ENCODE peak calls at places on chromosomes 4 and X, in six cellular contexts. One of them, this sample, is unnamed.
A peak's percentile ranks its signal among the peaks of the same experiment; 100 is the strongest.

GRCh38 chrX:70554081-70554480 is 109.4 kb downstream of the DLG3 start:
- DNase-seq in kidney epithelial cell: no peak
- DNase-seq in psoas muscle: no peak
- DNase-seq in RWPE1: peak; percentile 17
- DNase-seq in AG10803: peak; percentile 42
- DNase-seq in nephron progenitor cell: no peak
- DNase-seq in this sample: no peak

GRCh38 chr4:125750827-125751466 is 436.2 kb downstream of the FAT4 start:
- DNase-seq in kidney epithelial cell: no peak
- DNase-seq in psoas muscle: no peak
- DNase-seq in RWPE1: no peak
- DNase-seq in AG10803: peak; percentile 52
- DNase-seq in nephron progenitor cell: no peak
- DNase-seq in this sample: peak; percentile 47

GRCh38 chr4:148443550-148444295 is 1.5 kb upstream of the NR3C2 start:
- DNase-seq in kidney epithelial cell: no peak
- DNase-seq in psoas muscle: peak; percentile 74
- DNase-seq in RWPE1: no peak
- DNase-seq in AG10803: no peak
- DNase-seq in nephron progenitor cell: peak; percentile 39
- DNase-seq in this sample: peak; percentile 26

GRCh38 chr4:168153596-168154440 is 61.5 kb downstream of the ANXA10 start:
- DNase-seq in kidney epithelial cell: no peak
- DNase-seq in psoas muscle: peak; percentile 84
- DNase-seq in RWPE1: peak; percentile 26
- DNase-seq in AG10803: peak; percentile 82
- DNase-seq in nephron progenitor cell: peak; percentile 65
- DNase-seq in this sample: peak; percentile 61

GRCh38 chrX:119605398-119605738 is 856 bp downstream of the NKRF start:
- DNase-seq in kidney epithelial cell: no peak
- DNase-seq in psoas muscle: no peak
- DNase-seq in RWPE1: peak; percentile 12
- DNase-seq in AG10803: no peak
- DNase-seq in nephron progenitor cell: peak; percentile 5
- DNase-seq in this sample: no peak

GRCh38 chrX:23803931-23804381 is 21.0 kb downstream of the SAT1 start:
- DNase-seq in kidney epithelial cell: no peak
- DNase-seq in psoas muscle: no peak
- DNase-seq in RWPE1: peak; percentile 55
- DNase-seq in AG10803: peak; percentile 60
- DNase-seq in nephron progenitor cell: no peak
- DNase-seq in this sample: no peak

GRCh38 chrX:70062076-70062475 is at the start of gene OTUD6A:
- DNase-seq in kidney epithelial cell: no peak
- DNase-seq in psoas muscle: no peak
- DNase-seq in RWPE1: no peak
- DNase-seq in AG10803: no peak
- DNase-seq in nephron progenitor cell: no peak
- DNase-seq in this sample: no peak

GRCh38 chr4:1347410-1347864 is 429 bp downstream of the UVSSA start:
- DNase-seq in kidney epithelial cell: no peak
- DNase-seq in psoas muscle: peak; percentile 88
- DNase-seq in RWPE1: peak; percentile 59
- DNase-seq in AG10803: peak; percentile 86
- DNase-seq in nephron progenitor cell: no peak
- DNase-seq in this sample: peak; percentile 75

GRCh38 chrX:23494741-23495140 is 160.1 kb downstream of the PTCHD1 start:
- DNase-seq in kidney epithelial cell: no peak
- DNase-seq in psoas muscle: no peak
- DNase-seq in RWPE1: no peak
- DNase-seq in AG10803: no peak
- DNase-seq in nephron progenitor cell: no peak
- DNase-seq in this sample: no peak

GRCh38 chr4:2462218-2462991 is 6.5 kb upstream of the RNF4 start:
- DNase-seq in kidney epithelial cell: no peak
- DNase-seq in psoas muscle: peak; percentile 81
- DNase-seq in RWPE1: peak; percentile 39
- DNase-seq in AG10803: peak; percentile 70
- DNase-seq in nephron progenitor cell: peak; percentile 79
- DNase-seq in this sample: peak; percentile 68

GRCh38 chrX:64204701-64205440 is 637 bp downstream of the AMER1 start:
- DNase-seq in kidney epithelial cell: no peak
- DNase-seq in psoas muscle: peak; percentile 63
- DNase-seq in RWPE1: peak; percentile 27
- DNase-seq in AG10803: peak; percentile 26
- DNase-seq in nephron progenitor cell: peak; percentile 38
- DNase-seq in this sample: peak; percentile 18

GRCh38 chr4:140764785-140765392 is 8.7 kb upstream of the TBC1D9 start:
- DNase-seq in kidney epithelial cell: no peak
- DNase-seq in psoas muscle: no peak
- DNase-seq in RWPE1: no peak
- DNase-seq in AG10803: peak; percentile 21
- DNase-seq in nephron progenitor cell: no peak
- DNase-seq in this sample: no peak

GRCh38 chr4:41256131-41256739 is 493 bp upstream of the UCHL1 start:
- DNase-seq in kidney epithelial cell: no peak
- DNase-seq in psoas muscle: no peak
- DNase-seq in RWPE1: no peak
- DNase-seq in AG10803: peak; percentile 50
- DNase-seq in nephron progenitor cell: peak; percentile 22
- DNase-seq in this sample: peak; percentile 5

GRCh38 chr4:83582289-83582756 is 46.4 kb downstream of the GPAT3 start:
- DNase-seq in kidney epithelial cell: no peak
- DNase-seq in psoas muscle: no peak
- DNase-seq in RWPE1: peak; percentile 42
- DNase-seq in AG10803: peak; percentile 72
- DNase-seq in nephron progenitor cell: no peak
- DNase-seq in this sample: no peak

GRCh38 chr4:108210989-108211725 is 42.4 kb upstream of the LEF1 start:
- DNase-seq in kidney epithelial cell: peak; percentile 23
- DNase-seq in psoas muscle: no peak
- DNase-seq in RWPE1: peak; percentile 21
- DNase-seq in AG10803: no peak
- DNase-seq in nephron progenitor cell: no peak
- DNase-seq in this sample: no peak

GRCh38 chrX:53262918-53263394 is 18.4 kb downstream of the IQSEC2 start:
- DNase-seq in kidney epithelial cell: no peak
- DNase-seq in psoas muscle: no peak
- DNase-seq in RWPE1: no peak
- DNase-seq in AG10803: peak; percentile 72
- DNase-seq in nephron progenitor cell: no peak
- DNase-seq in this sample: no peak

GRCh38 chr4:8201341-8201781 is 2.3 kb downstream of the SH3TC1 start:
- DNase-seq in kidney epithelial cell: no peak
- DNase-seq in psoas muscle: no peak
- DNase-seq in RWPE1: no peak
- DNase-seq in AG10803: no peak
- DNase-seq in nephron progenitor cell: no peak
- DNase-seq in this sample: no peak

GRCh38 chr4:15145709-15146108 is 143.4 kb downstream of the CPEB2 start:
- DNase-seq in kidney epithelial cell: no peak
- DNase-seq in psoas muscle: no peak
- DNase-seq in RWPE1: no peak
- DNase-seq in AG10803: no peak
- DNase-seq in nephron progenitor cell: no peak
- DNase-seq in this sample: no peak

GRCh38 chrX:2549874-2550273 is 49.1 kb upstream of the DHRSX start:
- DNase-seq in kidney epithelial cell: no peak
- DNase-seq in psoas muscle: no peak
- DNase-seq in RWPE1: no peak
- DNase-seq in AG10803: no peak
- DNase-seq in nephron progenitor cell: no peak
- DNase-seq in this sample: no peak

GRCh38 chrX:10240918-10241317 is 84.1 kb downstream of the CLCN4 start:
- DNase-seq in kidney epithelial cell: no peak
- DNase-seq in psoas muscle: no peak
- DNase-seq in RWPE1: no peak
- DNase-seq in AG10803: peak; percentile 80
- DNase-seq in nephron progenitor cell: no peak
- DNase-seq in this sample: no peak

GRCh38 chr4:56803473-56803872 is 18.0 kb downstream of the SPINK2 start:
- DNase-seq in kidney epithelial cell: no peak
- DNase-seq in psoas muscle: no peak
- DNase-seq in RWPE1: no peak
- DNase-seq in AG10803: no peak
- DNase-seq in nephron progenitor cell: no peak
- DNase-seq in this sample: no peak

GRCh38 chr4:143337600-143338287 is 1.1 kb downstream of the GAB1 start:
- DNase-seq in kidney epithelial cell: no peak
- DNase-seq in psoas muscle: peak; percentile 59
- DNase-seq in RWPE1: no peak
- DNase-seq in AG10803: peak; percentile 55
- DNase-seq in nephron progenitor cell: peak; percentile 29
- DNase-seq in this sample: peak; percentile 19

GRCh38 chrX:110317820-110318663 is at the start of gene AMMECR1:
- DNase-seq in kidney epithelial cell: no peak
- DNase-seq in psoas muscle: peak; percentile 90
- DNase-seq in RWPE1: peak; percentile 67
- DNase-seq in AG10803: peak; percentile 83
- DNase-seq in nephron progenitor cell: peak; percentile 88
- DNase-seq in this sample: peak; percentile 71

GRCh38 chrX:147476008-147476407 is 435.7 kb upstream of the FMR1 start:
- DNase-seq in kidney epithelial cell: no peak
- DNase-seq in psoas muscle: no peak
- DNase-seq in RWPE1: peak; percentile 0
- DNase-seq in AG10803: no peak
- DNase-seq in nephron progenitor cell: peak; percentile 6
- DNase-seq in this sample: peak; percentile 37

GRCh38 chr4:93384897-93385296 is 443.7 kb upstream of the ATOH1 start:
- DNase-seq in kidney epithelial cell: peak; percentile 21
- DNase-seq in psoas muscle: no peak
- DNase-seq in RWPE1: no peak
- DNase-seq in AG10803: no peak
- DNase-seq in nephron progenitor cell: no peak
- DNase-seq in this sample: no peak

GRCh38 chrX:15425024-15425423 is 40.8 kb upstream of the VEGFD start:
- DNase-seq in kidney epithelial cell: no peak
- DNase-seq in psoas muscle: no peak
- DNase-seq in RWPE1: no peak
- DNase-seq in AG10803: no peak
- DNase-seq in nephron progenitor cell: no peak
- DNase-seq in this sample: no peak

DNA sequence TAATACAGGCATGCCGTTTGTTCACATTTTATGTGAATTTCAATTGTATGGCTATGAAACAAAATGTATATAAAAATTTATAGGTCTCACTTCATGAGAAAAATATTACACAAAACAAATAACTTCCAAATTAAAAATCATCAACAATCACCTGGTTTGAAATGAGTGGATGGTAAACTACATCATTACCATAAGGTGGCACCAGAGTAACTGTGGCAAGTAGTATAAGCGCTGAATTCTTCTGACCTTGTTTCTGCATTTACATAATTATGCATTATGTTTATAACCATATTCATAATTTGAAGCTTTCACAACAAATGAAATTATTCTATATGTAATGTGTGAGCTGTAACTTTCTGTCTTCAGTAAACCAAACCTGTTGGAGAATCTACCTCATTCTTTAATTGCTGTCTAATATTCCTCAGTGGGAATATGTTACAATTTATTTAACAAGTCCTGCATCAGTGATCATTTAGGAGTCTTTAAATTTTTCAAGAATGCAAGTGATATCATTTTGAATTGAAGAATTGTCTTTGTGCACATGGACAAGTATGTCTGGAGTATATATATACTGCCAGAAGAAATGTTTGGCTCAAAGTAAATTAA is 55.2 kb downstream of the MMRN1 start:
- DNase-seq in kidney epithelial cell: no peak
- DNase-seq in psoas muscle: no peak
- DNase-seq in RWPE1: peak; percentile 20
- DNase-seq in AG10803: no peak
- DNase-seq in nephron progenitor cell: no peak
- DNase-seq in this sample: no peak
- TF ChIP-seq CTCF in kidney epithelial cell: peak; percentile 56
- TF ChIP-seq CTCF in psoas muscle: no peak
- TF ChIP-seq CTCF in RWPE1: peak; percentile 32
- TF ChIP-seq CTCF in AG10803: no peak
- TF ChIP-seq CTCF in nephron progenitor cell: peak; percentile 9
- TF ChIP-seq CTCF in this sample: no peak

DNA sequence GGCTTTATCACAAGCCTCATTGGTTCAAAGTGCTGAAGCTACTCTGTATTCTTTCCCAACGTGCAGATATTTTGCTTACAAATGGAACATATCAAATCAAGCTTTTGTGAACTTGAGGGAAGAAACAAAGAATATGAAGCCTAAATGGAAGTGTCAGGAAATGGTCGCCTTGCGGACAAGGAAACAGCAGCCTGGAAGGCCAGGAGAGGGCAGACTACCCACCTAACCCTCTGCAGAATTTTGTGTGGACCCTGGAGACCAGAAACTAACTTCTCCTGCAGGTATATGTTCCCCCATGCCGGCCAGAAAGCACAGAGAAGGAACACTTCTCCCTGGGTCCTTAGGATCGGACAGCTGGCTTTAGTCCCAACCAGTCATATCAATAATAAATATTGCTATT is 1425.8 kb downstream of the PCDH7 start:
- DNase-seq in kidney epithelial cell: no peak
- DNase-seq in psoas muscle: no peak
- DNase-seq in RWPE1: no peak
- DNase-seq in AG10803: no peak
- DNase-seq in nephron progenitor cell: no peak
- DNase-seq in this sample: peak; percentile 10
- TF ChIP-seq CTCF in kidney epithelial cell: no peak
- TF ChIP-seq CTCF in psoas muscle: no peak
- TF ChIP-seq CTCF in RWPE1: no peak
- TF ChIP-seq CTCF in AG10803: no peak
- TF ChIP-seq CTCF in nephron progenitor cell: no peak
- TF ChIP-seq CTCF in this sample: no peak

DNA sequence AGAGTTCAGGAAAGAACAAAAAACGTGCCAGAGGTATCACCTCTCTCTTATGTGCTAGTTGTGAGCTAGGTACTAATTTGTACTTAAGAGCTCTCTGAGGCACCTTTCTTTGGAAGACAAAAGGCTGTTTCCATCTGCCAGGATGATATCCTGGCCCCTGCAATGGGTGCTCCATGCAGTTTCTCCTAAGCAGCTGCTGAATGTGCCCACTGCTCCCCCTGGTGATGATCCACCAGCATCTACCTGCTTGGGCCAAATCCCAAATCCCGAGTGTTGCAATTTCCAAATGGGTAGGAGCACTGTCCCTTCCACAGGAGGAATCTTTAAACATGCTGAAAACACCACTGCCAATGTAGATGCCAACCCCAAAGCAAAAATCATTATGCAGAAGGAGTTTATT is 69.4 kb upstream of the C4orf50 start:
- DNase-seq in kidney epithelial cell: no peak
- DNase-seq in psoas muscle: no peak
- DNase-seq in RWPE1: peak; percentile 15
- DNase-seq in AG10803: peak; percentile 5
- DNase-seq in nephron progenitor cell: peak; percentile 56
- DNase-seq in this sample: peak; percentile 72
- TF ChIP-seq CTCF in kidney epithelial cell: peak; percentile 22
- TF ChIP-seq CTCF in psoas muscle: peak; percentile 17
- TF ChIP-seq CTCF in RWPE1: peak; percentile 19
- TF ChIP-seq CTCF in AG10803: peak; percentile 21
- TF ChIP-seq CTCF in nephron progenitor cell: peak; percentile 67
- TF ChIP-seq CTCF in this sample: peak; percentile 67

DNA sequence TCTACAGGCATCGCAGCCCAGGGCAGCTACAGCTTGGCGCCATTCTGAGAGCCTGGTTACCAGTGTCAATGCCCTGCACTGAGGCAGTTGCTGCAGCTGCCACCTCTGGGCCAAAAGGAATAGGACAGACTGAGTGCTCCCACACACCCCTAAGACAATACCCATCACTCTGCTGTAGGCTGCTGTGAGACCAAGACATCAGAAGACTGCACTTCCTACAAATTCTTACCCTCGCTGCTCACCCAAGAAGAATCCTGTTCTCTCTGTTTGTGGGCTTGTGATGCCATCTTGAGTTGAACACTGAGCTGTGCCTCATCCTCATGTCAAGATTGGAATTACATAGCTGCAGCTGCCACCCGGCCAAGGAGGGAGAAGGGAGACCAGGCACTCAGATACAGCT is 1847.0 kb upstream of the PCDH10 start:
- DNase-seq in kidney epithelial cell: no peak
- DNase-seq in psoas muscle: no peak
- DNase-seq in RWPE1: no peak
- DNase-seq in AG10803: no peak
- DNase-seq in nephron progenitor cell: no peak
- DNase-seq in this sample: no peak
- TF ChIP-seq CTCF in kidney epithelial cell: no peak
- TF ChIP-seq CTCF in psoas muscle: no peak
- TF ChIP-seq CTCF in RWPE1: no peak
- TF ChIP-seq CTCF in AG10803: no peak
- TF ChIP-seq CTCF in nephron progenitor cell: no peak
- TF ChIP-seq CTCF in this sample: no peak